ENCODE peak calls at places on chromosomes 4 and X, in four cellular contexts. D, P, G and X are unnamed samples.

GRCh38 chrX:39308126-39308525 is 506.9 kb downstream of the MID1IP1 start:
- DNase-seq in G (no peak), D (no peak), P (no peak), X (no peak)

GRCh38 chr4:3851881-3852280 is 85.7 kb downstream of the ADRA2C start:
- DNase-seq in G (no peak), D (no peak), P (no peak), X (no peak)

GRCh38 chrX:97616883-97617510 is 733.3 kb downstream of the RPA4 start:
- DNase-seq in G (peak; percentile 73), P (no peak), D (peak; percentile 93), X (no peak)

GRCh38 chr4:52588771-52589591 is 70.1 kb downstream of the USP46 start:
- DNase-seq in D (peak; percentile 60), G (peak; percentile 73), P (peak; percentile 56), X (no peak)

GRCh38 chr4:145732001-145732400 is 52.1 kb downstream of the C4orf51 start:
- DNase-seq in G (no peak), P (no peak), D (no peak), X (no peak)

GRCh38 chr4:173490817-173491518 is 39.1 kb downstream of the HAND2 start:
- DNase-seq in D (peak; percentile 83), G (peak; percentile 86), P (no peak), X (no peak)

GRCh38 chrX:15143050-15143824 is 126.6 kb downstream of the ASB9 start:
- DNase-seq in P (peak; percentile 55), G (peak; percentile 42), D (peak; percentile 60), X (peak; percentile 24)

GRCh38 chr4:178471385-178471784 is 1029.1 kb upstream of the AGA start:
- DNase-seq in D (no peak), G (no peak), P (no peak), X (no peak)

GRCh38 chr4:165506780-165507305 is 128.0 kb downstream of the CPE start:
- DNase-seq in D (no peak), G (no peak), P (no peak), X (peak; percentile 9)

GRCh38 chrX:153649915-153650782 is 3.1 kb downstream of the DUSP9 start:
- DNase-seq in G (no peak), P (no peak), D (peak; percentile 46), X (no peak)

GRCh38 chr4:83108101-83108861 is 6.2 kb downstream of the PLAC8 start:
- DNase-seq in D (peak; percentile 62), G (no peak), P (peak; percentile 65), X (no peak)

GRCh38 chr4:112343330-112343729 is 46.2 kb downstream of the ALPK1 start:
- DNase-seq in G (no peak), P (no peak), D (no peak), X (no peak)

GRCh38 chr4:139443661-139444060 is 10.3 kb upstream of the RAB33B start:
- DNase-seq in P (no peak), G (no peak), D (no peak), X (no peak)

GRCh38 chrX:19177710-19178109 is 55.4 kb upstream of the ADGRG2 start:
- DNase-seq in G (no peak), P (no peak), D (no peak), X (no peak)

GRCh38 chr4:2243682-2244380 is 1.9 kb upstream of the HAUS3 start:
- DNase-seq in D (peak; percentile 71), G (peak; percentile 66), P (peak; percentile 53), X (no peak)

GRCh38 chr4:34181311-34181808 is 2063.0 kb downstream of the ARAP2 start:
- DNase-seq in G (peak; percentile 95), P (no peak), D (no peak), X (no peak)

GRCh38 chr4:52573551-52573950 is 85.5 kb downstream of the USP46 start:
- DNase-seq in G (no peak), P (no peak), D (no peak), X (no peak)

GRCh38 chr4:161546902-161547301 is 616.9 kb downstream of the FSTL5 start:
- DNase-seq in P (no peak), D (no peak), G (peak; percentile 9), X (no peak)

GRCh38 chr4:18938343-18939109 is 917.0 kb upstream of the LCORL start:
- DNase-seq in P (no peak), G (no peak), D (no peak), X (no peak)

GRCh38 chrX:69051901-69052300 is 113.4 kb downstream of the PJA1 start:
- DNase-seq in G (no peak), P (no peak), D (no peak), X (no peak)

GRCh38 chrX:15983034-15983433 is 128.4 kb upstream of the AP1S2 start:
- DNase-seq in P (no peak), D (no peak), G (no peak), X (no peak)

GRCh38 chr4:7420661-7421040 is 14.1 kb downstream of the PSAPL1 start:
- DNase-seq in G (no peak), P (peak; percentile 25), D (peak; percentile 49), X (no peak)